ENCODE peak calls at places on chromosomes 16 and 17, in seven cellular contexts. N is ovary, O is Karpas-422, T is pancreas, Q is neuronal stem cell, I is fibroblast of lung, H is stomach. C is an unnamed sample.

GRCh38 chr16:58426095-58426494 is 33.8 kb downstream of the GINS3 start:
- DNase-seq in I (no peak), H (no peak), O (peak), Q (no peak), N (no peak), T (no peak), C (no peak)

GRCh38 chr17:3773511-3773910 is 27.5 kb downstream of the ITGAE start:
- DNase-seq in Q (no peak), T (no peak), N (no peak), I (peak), O (no peak), H (no peak), C (peak)

GRCh38 chr17:65345261-65346060 is 208.3 kb downstream of the RGS9 start:
- DNase-seq in Q (no peak), T (no peak), I (no peak), O (no peak), H (no peak), N (no peak), C (no peak)

GRCh38 chr16:50273888-50274770 is 7.8 kb downstream of the ADCY7 start:
- DNase-seq in Q (no peak), O (peak), T (no peak), H (no peak), I (no peak), N (peak), C (no peak)

GRCh38 chr16:4376126-4376819 is 4.6 kb downstream of the VASN start:
- DNase-seq in H (peak), Q (no peak), N (peak), I (peak), O (no peak), T (peak), C (peak)

GRCh38 chr17:50491510-50491909 is 12.8 kb downstream of the RSAD1 start:
- DNase-seq in H (no peak), I (no peak), N (no peak), O (no peak), Q (no peak), T (no peak), C (no peak)

GRCh38 chr17:1511756-1512321 is 4.6 kb downstream of the INPP5K start:
- DNase-seq in T (no peak), Q (no peak), H (peak), N (no peak), O (no peak), I (peak), C (no peak)

GRCh38 chr16:89845417-89845816 is 17.1 kb downstream of the SPIRE2 start:
- DNase-seq in I (no peak), T (no peak), H (no peak), N (no peak), O (no peak), Q (no peak), C (no peak)

GRCh38 chr17:49312722-49313121 is 49.3 kb downstream of the ZNF652 start:
- DNase-seq in I (no peak), O (no peak), N (no peak), H (no peak), T (no peak), Q (no peak), C (no peak)

GRCh38 chr17:58997756-58998553 is 108.7 kb downstream of the TRIM37 start:
- DNase-seq in I (no peak), T (no peak), N (no peak), H (no peak), O (no peak), Q (no peak), C (peak)

GRCh38 chr16:53872248-53873221 is 168.6 kb downstream of the FTO start:
- DNase-seq in I (peak), T (no peak), N (no peak), Q (no peak), O (peak), H (no peak), C (no peak)

GRCh38 chr16:53643474-53643873 is 60.2 kb downstream of the RPGRIP1L start:
- DNase-seq in I (no peak), Q (no peak), O (no peak), H (no peak), N (no peak), T (no peak), C (no peak)

GRCh38 chr16:1744338-1744840 is 27.0 kb downstream of the NME3 start:
- DNase-seq in O (no peak), T (no peak), H (no peak), N (no peak), I (no peak), Q (no peak), C (no peak)

GRCh38 chr17:35160354-35161201 is 13.0 kb downstream of the UNC45B start:
- DNase-seq in H (no peak), T (no peak), Q (no peak), I (no peak), N (no peak), O (no peak), C (no peak)

GRCh38 chr16:23903001-23903414 is 67.2 kb downstream of the PRKCB start:
- DNase-seq in N (no peak), T (no peak), H (no peak), I (no peak), Q (no peak), O (no peak), C (peak)

GRCh38 chr16:53678756-53679334 is 24.8 kb downstream of the RPGRIP1L start:
- DNase-seq in H (no peak), Q (no peak), O (no peak), I (no peak), N (no peak), T (no peak), C (no peak)

GRCh38 chr17:40348562-40349476 is 15.7 kb downstream of the GJD3 start:
- DNase-seq in T (peak), I (no peak), O (no peak), H (peak), N (no peak), Q (no peak), C (no peak)

GRCh38 chr16:27984121-27984520 is 79.4 kb downstream of the GSG1L start:
- DNase-seq in O (no peak), H (no peak), T (no peak), N (no peak), Q (no peak), I (no peak), C (no peak)

GRCh38 chr16:48864055-48864454 is 254.1 kb upstream of the N4BP1 start:
- DNase-seq in I (no peak), Q (no peak), O (no peak), N (no peak), T (no peak), H (no peak), C (no peak)

GRCh38 chr17:48724241-48725004 is 1.4 kb downstream of the PRAC2 start:
- DNase-seq in I (peak), H (peak), T (peak), N (peak), O (peak), Q (peak), C (peak)

GRCh38 chr17:71407972-71408371 is 712.8 kb upstream of the SOX9 start:
- DNase-seq in N (no peak), I (no peak), O (no peak), T (no peak), H (no peak), Q (no peak), C (no peak)

GRCh38 chr17:3754066-3754457 is 30.4 kb downstream of the HASPIN start:
- DNase-seq in Q (no peak), H (no peak), T (no peak), N (no peak), O (no peak), I (no peak), C (no peak)

GRCh38 chr17:50329716-50330115 is 16.2 kb upstream of the XYLT2 start:
- DNase-seq in Q (no peak), N (no peak), T (no peak), H (no peak), O (no peak), I (no peak), C (no peak)

GRCh38 chr17:43030137-43030767 is 5.2 kb downstream of the RND2 start:
- DNase-seq in N (no peak), T (no peak), Q (no peak), O (no peak), H (no peak), I (no peak), C (no peak)

GRCh38 chr16:35210681-35211433 is 1751.4 kb downstream of the TP53TG3F start:
- DNase-seq in H (no peak), Q (no peak), I (no peak), N (no peak), T (no peak), O (no peak), C (no peak)

GRCh38 chr17:80036715-80037477 is 454 bp downstream of the CCDC40 start:
- DNase-seq in O (no peak), H (no peak), Q (peak), I (peak), N (no peak), T (no peak), C (peak)

GRCh38 chr17:28807925-28808641 is 34.5 kb downstream of the FAM222B start:
- DNase-seq in T (peak), H (no peak), O (peak), Q (no peak), N (no peak), I (peak), C (peak)

GRCh38 chr16:56353054-56353921 is 72.1 kb downstream of the AMFR start:
- DNase-seq in T (no peak), H (peak), I (no peak), N (peak), O (no peak), Q (no peak), C (no peak)

GRCh38 chr16:4968879-4969278 is 10.7 kb downstream of the SEC14L5 start:
- DNase-seq in I (no peak), N (no peak), O (peak), T (no peak), H (no peak), Q (no peak), C (no peak)

GRCh38 chr17:33873218-33873617 is 381.9 kb upstream of the CCL2 start:
- DNase-seq in N (no peak), Q (no peak), H (no peak), T (no peak), I (no peak), O (no peak), C (no peak)

GRCh38 chr17:63279498-63280230 is 166.4 kb downstream of the CYB561 start:
- DNase-seq in I (peak), T (no peak), Q (no peak), O (no peak), N (no peak), H (no peak), C (peak)

GRCh38 chr16:56589141-56590039 is at the start of gene MT3:
- DNase-seq in T (no peak), O (no peak), N (no peak), I (no peak), H (no peak), Q (no peak), C (peak)

GRCh38 chr17:42125565-42125964 is 3.0 kb downstream of the HSPB9 start:
- DNase-seq in Q (no peak), T (no peak), H (no peak), N (no peak), O (no peak), I (no peak), C (no peak)

GRCh38 chr17:74739227-74739831 is 2.3 kb downstream of the RAB37 start:
- DNase-seq in I (no peak), T (no peak), Q (no peak), N (no peak), O (no peak), H (no peak), C (no peak)

GRCh38 chr17:66724581-66725341 is 110.2 kb upstream of the CACNG5 start:
- DNase-seq in I (peak), N (no peak), Q (no peak), O (no peak), H (peak), T (peak), C (peak)

GRCh38 chr17:44981221-44981968 is 13.3 kb upstream of the C1QL1 start:
- DNase-seq in O (no peak), H (no peak), N (no peak), I (peak), Q (no peak), T (no peak), C (peak)
- H3K27ac ChIP-seq in O (no peak), H (no peak), N (peak), I (peak), Q (no peak), T (no peak), C (peak)

GRCh38 chr17:72529386-72529785 is 408.6 kb downstream of the SOX9 start:
- DNase-seq in I (no peak), T (no peak), N (no peak), Q (no peak), H (no peak), O (no peak), C (no peak)
- H3K4me3 ChIP-seq in I (no peak), T (no peak), N (no peak), Q (no peak), H (no peak), O (no peak), C (no peak)

GRCh38 chr17:82030470-82031302 is 792 bp upstream of the RAC3 start:
- DNase-seq in O (peak), H (peak), T (peak), I (peak), N (peak), Q (peak), C (peak)
- H3K27ac ChIP-seq in O (no peak), H (peak), T (no peak), I (no peak), N (peak), Q (peak), C (peak)

DNA sequence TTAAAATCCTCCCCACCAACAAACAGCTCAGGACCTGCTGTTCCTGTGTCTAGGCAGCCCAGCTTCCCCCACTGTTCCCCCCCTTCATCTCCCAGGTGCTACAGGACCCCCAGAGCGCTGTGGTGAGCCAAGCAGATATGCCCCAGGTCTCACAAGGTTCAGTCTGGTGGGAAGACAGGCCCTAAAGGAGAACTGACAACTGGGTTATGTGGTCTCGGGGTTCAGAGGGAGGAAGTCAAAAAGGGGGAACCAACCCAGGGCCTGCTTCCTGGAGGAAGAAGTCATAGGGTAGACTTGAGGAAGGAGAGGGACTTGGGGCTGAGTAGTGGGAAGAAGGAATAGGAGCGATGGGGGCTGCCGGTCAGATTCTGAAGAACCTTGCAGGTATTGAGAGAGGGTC is 2.6 kb downstream of the RIPOR1 start:
- DNase-seq in I (no peak), H (no peak), T (no peak), Q (no peak), N (no peak), O (no peak), C (no peak)
- H3K4me3 ChIP-seq in I (peak), H (peak), T (no peak), Q (no peak), N (no peak), O (no peak), C (no peak)

DNA sequence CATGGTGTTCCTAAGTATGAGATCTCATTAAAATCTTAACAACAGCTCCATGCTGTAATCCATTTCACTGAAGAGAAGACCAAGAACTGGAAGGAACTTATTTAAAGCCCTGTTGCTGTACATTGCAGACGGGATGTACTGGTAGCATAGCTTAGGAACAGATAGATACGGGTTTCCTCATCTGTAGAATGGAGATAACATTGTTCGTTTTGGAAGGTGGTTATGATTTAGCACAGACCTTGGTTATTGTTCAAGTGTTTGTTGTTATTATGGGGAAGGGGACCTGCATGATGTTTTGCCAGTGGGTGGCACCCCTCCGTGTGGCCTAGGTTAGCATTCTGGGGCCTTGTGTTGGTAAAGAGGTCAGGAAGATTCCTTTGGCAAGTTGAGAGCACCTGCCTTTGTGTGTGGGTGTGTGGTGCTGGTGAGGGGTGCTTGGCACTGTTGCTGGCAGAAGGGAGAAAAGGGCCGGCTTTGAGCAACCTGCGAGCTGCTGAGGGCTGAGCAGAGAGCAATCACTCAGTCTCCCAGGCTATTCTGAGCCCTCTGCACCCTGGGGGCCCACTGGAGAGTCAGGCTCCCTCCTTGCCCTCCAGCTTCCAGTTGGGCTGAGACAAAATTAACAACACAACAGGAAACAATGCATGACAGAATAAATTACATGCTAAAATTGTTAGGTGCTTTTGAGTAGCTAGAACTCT is 2.3 kb downstream of the TAOK2 start:
- DNase-seq in Q (no peak), T (no peak), N (peak), H (no peak), O (no peak), I (no peak), C (peak)
- H3K27ac ChIP-seq in Q (no peak), T (no peak), N (no peak), H (peak), O (peak), I (no peak), C (no peak)

DNA sequence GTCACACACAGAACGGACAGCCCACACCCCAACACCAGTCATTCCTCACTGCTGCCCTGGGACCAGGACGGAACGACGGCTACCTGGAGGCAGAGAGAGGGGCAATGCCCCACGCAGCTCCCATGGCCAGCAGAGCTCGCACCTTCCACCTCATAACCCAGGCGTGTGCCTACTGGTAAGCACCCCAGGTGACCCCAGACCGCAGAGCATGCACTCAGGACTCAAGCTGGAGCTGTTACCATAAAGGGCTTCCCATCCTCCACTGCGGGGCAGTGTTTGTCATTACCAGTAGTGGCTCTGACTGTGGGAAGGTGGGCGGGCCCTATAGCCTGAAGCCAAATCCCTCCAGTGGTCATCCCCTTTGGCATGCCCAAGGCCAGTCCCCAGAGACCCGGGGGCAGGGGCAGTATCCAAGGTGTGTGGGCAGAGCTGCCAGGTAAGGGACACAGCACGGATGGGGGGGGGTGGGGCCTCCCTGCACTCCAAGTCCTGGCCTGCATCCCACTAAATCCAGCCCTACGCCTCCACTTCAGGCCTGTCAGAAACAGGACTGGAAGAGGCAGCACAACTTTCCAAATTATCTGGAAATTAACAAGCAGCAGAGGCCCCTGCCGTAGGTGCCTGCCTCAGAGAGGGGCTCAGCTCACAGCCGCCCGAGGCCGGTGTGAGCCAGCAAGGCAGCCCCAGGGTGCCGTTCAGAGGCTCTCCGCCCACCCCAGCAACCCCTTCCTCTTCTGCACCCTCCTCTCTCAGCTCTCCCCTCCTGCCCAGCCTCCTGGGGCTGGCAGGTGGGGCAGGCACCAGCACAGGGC is 4.8 kb upstream of the BCAR1 start:
- DNase-seq in H (peak), Q (no peak), I (no peak), T (no peak), N (peak), O (no peak), C (no peak)
- H3K4me3 ChIP-seq in H (no peak), Q (peak), I (peak), T (no peak), N (no peak), O (no peak), C (no peak)

GRCh38 chr16:81799138-81799504 is 20.0 kb downstream of the PLCG2 start:
- DNase-seq in T (no peak), O (no peak), Q (no peak), I (no peak), N (no peak), H (no peak), C (no peak)

GRCh38 chr16:81796035-81796434 is 16.9 kb downstream of the PLCG2 start:
- DNase-seq in H (no peak), I (no peak), O (no peak), N (no peak), T (no peak), Q (no peak), C (no peak)

GRCh38 chr16:81796585-81797346 is 17.7 kb downstream of the PLCG2 start:
- DNase-seq in I (no peak), O (no peak), N (no peak), T (no peak), H (no peak), Q (no peak), C (no peak)

GRCh38 chr16:81797443-81797842 is 18.4 kb downstream of the PLCG2 start:
- DNase-seq in Q (no peak), O (peak), N (no peak), H (no peak), I (no peak), T (no peak), C (no peak)

GRCh38 chr16:81798311-81799137 is 19.4 kb downstream of the PLCG2 start:
- DNase-seq in N (no peak), T (no peak), I (no peak), Q (no peak), O (peak), H (no peak), C (no peak)
- H3K27ac ChIP-seq in N (no peak), T (no peak), I (no peak), Q (no peak), O (peak), H (no peak), C (no peak)

GRCh38 chr16:63530974-63531373 is 1494.7 kb upstream of the CDH8 start:
- DNase-seq in I (no peak), Q (no peak), T (no peak), N (no peak), O (no peak), H (no peak), C (no peak)
- H3K4me3 ChIP-seq in I (no peak), Q (no peak), T (no peak), N (no peak), O (no peak), H (no peak), C (no peak)